ENCODE peak calls at places on chromosome 12, in five cellular contexts. P, D, T, K and Y are unnamed samples.

GRCh38 chr12:33012226-33012625 is 115.6 kb upstream of the PKP2 start:
- DNase-seq in D (no peak), P (no peak), T (no peak), K (no peak), Y (no peak)

GRCh38 chr12:56267443-56268071 is 815 bp downstream of the COQ10A start:
- DNase-seq in D (no peak), P (no peak), K (no peak), T (peak; percentile 72), Y (no peak)

GRCh38 chr12:103877934-103878510 is 37.0 kb upstream of the NT5DC3 start:
- DNase-seq in T (peak; percentile 26), K (peak; percentile 26), D (peak; percentile 54), P (peak; percentile 70), Y (peak; percentile 87)

GRCh38 chr12:51683763-51684357 is 92.8 kb downstream of the SCN8A start:
- DNase-seq in D (no peak), K (no peak), T (no peak), P (peak; percentile 30), Y (no peak)

GRCh38 chr12:121789233-121789781 is 4.2 kb downstream of the RHOF start:
- DNase-seq in D (no peak), K (peak; percentile 55), T (peak; percentile 68), P (no peak), Y (no peak)

GRCh38 chr12:121729021-121729420 is 16.5 kb downstream of the TMEM120B start:
- DNase-seq in K (no peak), D (no peak), T (no peak), P (no peak), Y (no peak)

GRCh38 chr12:119669744-119670472 is 2.0 kb downstream of the PRKAB1 start:
- DNase-seq in T (no peak), D (no peak), P (peak; percentile 56), K (no peak), Y (no peak)

GRCh38 chr12:47648056-47648579 is 57.7 kb downstream of the RPAP3 start:
- DNase-seq in K (no peak), D (no peak), T (no peak), P (no peak), Y (no peak)

GRCh38 chr12:12529783-12530421 is 32.8 kb downstream of the DUSP16 start:
- DNase-seq in D (no peak), K (no peak), T (no peak), P (no peak), Y (no peak)

GRCh38 chr12:12528361-12529092 is 34.1 kb downstream of the DUSP16 start:
- DNase-seq in T (no peak), P (no peak), K (no peak), D (no peak), Y (no peak)

GRCh38 chr12:12534134-12534866 is 28.4 kb downstream of the DUSP16 start:
- DNase-seq in D (no peak), P (no peak), K (no peak), T (no peak), Y (no peak)

GRCh38 chr12:12533238-12533829 is 29.3 kb downstream of the DUSP16 start:
- DNase-seq in K (no peak), D (no peak), P (no peak), T (peak; percentile 64), Y (no peak)

DNA sequence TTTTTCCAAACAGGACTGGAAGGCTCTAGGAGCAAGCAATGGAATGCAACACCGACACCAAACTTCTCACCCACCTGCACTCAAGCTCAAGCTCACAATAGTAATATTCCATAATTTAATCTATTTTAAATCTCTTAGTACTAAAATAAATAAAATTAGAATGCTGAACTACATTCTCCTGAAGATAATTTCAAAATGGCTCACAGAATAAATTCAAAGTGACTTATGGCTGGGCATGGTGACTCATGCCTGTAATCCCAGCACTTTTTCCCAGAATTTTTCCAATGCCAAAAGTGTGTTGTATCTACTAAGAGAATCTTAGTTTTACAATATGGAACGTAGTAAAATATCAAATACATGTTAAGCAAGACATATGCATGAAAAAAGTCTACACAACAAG is 31.5 kb downstream of the DUSP16 start:
- DNase-seq in T (no peak), P (no peak), D (no peak), K (no peak), Y (no peak)
- H3K4me1 ChIP-seq in T (peaks cover 18% of the 10 kb centered on the region), P (no peaks in the 10 kb centered on the region), D (peaks cover 19% of the 10 kb centered on the region), K (peaks cover 27% of the 10 kb centered on the region), Y (no peaks in the 10 kb centered on the region)

DNA sequence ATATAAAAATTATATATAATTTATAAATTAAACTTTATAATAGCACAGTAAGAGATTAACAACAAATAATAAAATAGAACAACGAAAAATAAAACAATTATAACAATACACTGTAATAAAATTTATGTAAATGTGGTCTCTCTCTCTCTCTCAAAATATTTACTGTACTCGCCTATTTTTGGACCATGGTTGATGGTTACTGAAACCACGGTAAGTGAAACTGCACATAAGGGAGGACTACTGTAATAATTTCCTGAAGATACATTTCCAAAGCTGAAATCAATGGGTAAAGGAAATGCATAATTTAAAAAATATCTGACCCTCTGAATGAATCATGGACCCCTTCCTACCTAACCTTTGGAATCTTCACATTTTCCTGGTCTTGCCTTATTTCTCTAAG is 48.9 kb downstream of the NTN4 start:
- DNase-seq in P (no peak), D (no peak), T (no peak), K (no peak), Y (no peak)
- H3K4me1 ChIP-seq in P (no peaks in the 10 kb centered on the region), D (no peaks in the 10 kb centered on the region), T (peaks cover 26% of the 10 kb centered on the region), K (no peaks in the 10 kb centered on the region), Y (peaks cover 8% of the 10 kb centered on the region)

GRCh38 chr12:75837700-75838099 is 193.9 kb downstream of the PHLDA1 start:
- DNase-seq in P (no peak), T (peak; percentile 68), K (no peak), D (no peak), Y (no peak)

GRCh38 chr12:75834591-75834990 is 197.0 kb downstream of the PHLDA1 start:
- DNase-seq in P (no peak), D (no peak), K (no peak), T (no peak), Y (no peak)

GRCh38 chr12:75838309-75838708 is 193.3 kb downstream of the PHLDA1 start:
- DNase-seq in D (no peak), T (no peak), P (no peak), K (no peak), Y (no peak)

GRCh38 chr12:75833268-75833667 is 198.3 kb downstream of the PHLDA1 start:
- DNase-seq in D (no peak), T (no peak), P (no peak), K (no peak), Y (no peak)

GRCh38 chr12:75836533-75836932 is 195.0 kb downstream of the PHLDA1 start:
- DNase-seq in P (no peak), T (no peak), D (no peak), K (no peak), Y (no peak)
- H3K4me1 ChIP-seq in P (no peaks in the 10 kb centered on the region), T (no peaks in the 10 kb centered on the region), D (no peaks in the 10 kb centered on the region), K (no peaks in the 10 kb centered on the region), Y (peaks cover 27% of the 10 kb centered on the region)

GRCh38 chr12:11917501-11917900 is 153.2 kb upstream of the BCL2L14 start:
- DNase-seq in T (no peak), P (no peak), D (no peak), K (no peak), Y (no peak)
- H3K4me1 ChIP-seq in T (no peaks in the 10 kb centered on the region), P (no peaks in the 10 kb centered on the region), D (no peaks in the 10 kb centered on the region), K (no peaks in the 10 kb centered on the region), Y (no peaks in the 10 kb centered on the region)

GRCh38 chr12:3152013-3152412 is 74.8 kb downstream of the TSPAN9 start:
- DNase-seq in D (no peak), K (no peak), P (no peak), T (no peak), Y (no peak)
- H3K4me1 ChIP-seq in D (peaks cover 15% of the 10 kb centered on the region), K (no peaks in the 10 kb centered on the region), P (peaks cover 17% of the 10 kb centered on the region), T (peaks cover 55% of the 10 kb centered on the region), Y (no peaks in the 10 kb centered on the region)